ENCODE peak calls at places on chromosomes 4 and X, in six cellular contexts. V is cardiac muscle cell; T is Peyer's patch; R is astrocyte; C is adipocyte; B is CD4-positive, alpha-beta memory T cell. U is an unnamed sample.

GRCh38 chrX:38868941-38869378 is 67.7 kb downstream of the MID1IP1 start:
- DNase-seq in T (no peak), R (peak; percentile 40), B (no peak), V (peak; percentile 64), C (peak; percentile 22), U (no peak)

GRCh38 chrX:135354288-135354687 is 45.0 kb downstream of the ETDC start:
- DNase-seq in R (no peak), B (no peak), T (no peak), V (no peak), C (no peak), U (no peak)

GRCh38 chrX:115226929-115227328 is 7.0 kb downstream of the LRCH2 start:
- DNase-seq in B (no peak), C (peak; percentile 38), R (no peak), T (no peak), V (peak; percentile 19), U (no peak)

GRCh38 chrX:44784241-44784640 is 59.6 kb upstream of the DUSP21 start:
- DNase-seq in T (no peak), C (no peak), V (no peak), B (no peak), R (no peak), U (no peak)

GRCh38 chr4:3765271-3766206 is 646 bp upstream of the ADRA2C start:
- DNase-seq in C (peak; percentile 62), R (peak; percentile 59), T (no peak), V (peak; percentile 61), B (no peak), U (no peak)

GRCh38 chr4:53547983-53548382 is 43.3 kb downstream of the LNX1 start:
- DNase-seq in C (no peak), V (peak; percentile 35), R (peak; percentile 46), T (no peak), B (no peak), U (no peak)

GRCh38 chr4:26032572-26033320 is 118.7 kb downstream of the SMIM20 start:
- DNase-seq in R (peak; percentile 97), V (peak; percentile 91), T (no peak), C (peak; percentile 81), B (no peak), U (no peak)

GRCh38 chr4:19002170-19002569 is 980.6 kb upstream of the LCORL start:
- DNase-seq in R (no peak), C (no peak), B (no peak), V (no peak), T (no peak), U (no peak)

GRCh38 chr4:7769308-7769841 is 170.3 kb downstream of the AFAP1 start:
- DNase-seq in C (no peak), T (peak; percentile 22), R (no peak), V (no peak), B (no peak), U (no peak)

GRCh38 chr4:5338511-5338910 is 287.2 kb downstream of the STK32B start:
- DNase-seq in C (no peak), V (no peak), R (no peak), T (no peak), B (no peak), U (no peak)

GRCh38 chrX:116289592-116289991 is 119.0 kb downstream of the AGTR2 start:
- DNase-seq in C (no peak), R (no peak), V (no peak), B (no peak), T (no peak), U (no peak)

GRCh38 chr4:19850909-19851308 is 400.8 kb upstream of the SLIT2 start:
- DNase-seq in V (peak; percentile 60), R (peak; percentile 93), T (no peak), C (peak; percentile 49), B (no peak), U (no peak)

GRCh38 chr4:163764569-163764968 is 270.1 kb downstream of the TMA16 start:
- DNase-seq in T (no peak), V (no peak), B (no peak), C (no peak), R (peak; percentile 24), U (no peak)

GRCh38 chrX:125846251-125846650 is 319.8 kb downstream of the DCAF12L2 start:
- DNase-seq in B (no peak), V (no peak), T (no peak), C (no peak), R (no peak), U (no peak)

GRCh38 chr4:111475696-111476095 is 669.6 kb upstream of the FAM241A start:
- DNase-seq in B (no peak), V (no peak), C (no peak), R (no peak), T (no peak), U (no peak)

GRCh38 chr4:119559044-119559647 is 69.5 kb downstream of the PDE5A start:
- DNase-seq in T (no peak), V (peak; percentile 78), B (peak; percentile 7), C (peak; percentile 87), R (peak; percentile 36), U (no peak)

GRCh38 chr4:31573554-31573953 is 853.4 kb downstream of the PCDH7 start:
- DNase-seq in B (no peak), T (no peak), R (no peak), C (no peak), V (no peak), U (no peak)

GRCh38 chr4:74536557-74536956 is 91.6 kb downstream of the AREG start:
- DNase-seq in T (no peak), B (no peak), V (peak; percentile 56), C (no peak), R (no peak), U (no peak)

GRCh38 chrX:151762802-151763201 is 28.3 kb downstream of the CNGA2 start:
- DNase-seq in V (no peak), R (no peak), T (no peak), B (no peak), C (no peak), U (no peak)

GRCh38 chr4:150164956-150165355 is 86.7 kb downstream of the DCLK2 start:
- DNase-seq in C (peak; percentile 42), T (no peak), R (no peak), V (no peak), B (no peak), U (no peak)

GRCh38 chrX:100591256-100592051 is 6.7 kb downstream of the TNMD start:
- DNase-seq in B (no peak), R (no peak), V (no peak), T (no peak), C (no peak), U (no peak)

GRCh38 chr4:23006756-23007155 is 314.0 kb downstream of the GBA3 start:
- DNase-seq in T (no peak), V (no peak), C (no peak), B (no peak), R (peak; percentile 94), U (no peak)

GRCh38 chrX:22345884-22346283 is 73.2 kb downstream of the CBLL2 start:
- DNase-seq in V (no peak), B (no peak), C (no peak), T (no peak), R (peak; percentile 61), U (no peak)

GRCh38 chrX:28960063-28960462 is 372.8 kb downstream of the IL1RAPL1 start:
- DNase-seq in T (no peak), C (no peak), V (no peak), B (no peak), R (no peak), U (no peak)

GRCh38 chr4:6452897-6453687 is 19.3 kb downstream of the PPP2R2C start:
- DNase-seq in R (no peak), V (no peak), B (no peak), T (no peak), C (no peak), U (no peak)

GRCh38 chr4:5156677-5157076 is 105.4 kb downstream of the STK32B start:
- DNase-seq in B (no peak), T (no peak), C (peak; percentile 49), V (no peak), R (no peak), U (no peak)

GRCh38 chr4:76213415-76214268 is at the start of gene SCARB2:
- DNase-seq in B (peak; percentile 83), V (peak; percentile 94), R (peak; percentile 76), T (peak; percentile 94), C (peak; percentile 95), U (peak; percentile 85)

GRCh38 chrX:11109968-11110367 is 1.2 kb upstream of the HCCS start:
- DNase-seq in V (no peak), C (no peak), T (no peak), R (no peak), B (no peak), U (no peak)
- H3K4me3 ChIP-seq in V (no peak overlapping the region), C (no peak overlapping the region), T (no peak overlapping the region), R (no peak overlapping the region), B (no peak overlapping the region), U (no peak overlapping the region)

GRCh38 chr4:184765473-184766346 is 31.8 kb upstream of the CENPU start:
- DNase-seq in V (no peak), R (no peak), T (no peak), C (no peak), B (no peak), U (no peak)
- H3K36me3 ChIP-seq in V (peaks cover 73% of the 10 kb centered on the region), R (no peaks in the 10 kb centered on the region), T (no peaks in the 10 kb centered on the region), C (peaks cover 96% of the 10 kb centered on the region), B (peaks cover 4% of the 10 kb centered on the region), U (no peaks in the 10 kb centered on the region)

GRCh38 chr4:1643971-1644735 is 40.0 kb downstream of the FAM53A start:
- DNase-seq in R (no peak), V (no peak), T (no peak), C (no peak), B (no peak), U (no peak)
- H3K4me1 ChIP-seq in R (no peaks in the 10 kb centered on the region), V (peaks cover 17% of the 10 kb centered on the region), T (no peaks in the 10 kb centered on the region), C (peaks cover 14% of the 10 kb centered on the region), B (no peaks in the 10 kb centered on the region), U (no peaks in the 10 kb centered on the region)

DNA sequence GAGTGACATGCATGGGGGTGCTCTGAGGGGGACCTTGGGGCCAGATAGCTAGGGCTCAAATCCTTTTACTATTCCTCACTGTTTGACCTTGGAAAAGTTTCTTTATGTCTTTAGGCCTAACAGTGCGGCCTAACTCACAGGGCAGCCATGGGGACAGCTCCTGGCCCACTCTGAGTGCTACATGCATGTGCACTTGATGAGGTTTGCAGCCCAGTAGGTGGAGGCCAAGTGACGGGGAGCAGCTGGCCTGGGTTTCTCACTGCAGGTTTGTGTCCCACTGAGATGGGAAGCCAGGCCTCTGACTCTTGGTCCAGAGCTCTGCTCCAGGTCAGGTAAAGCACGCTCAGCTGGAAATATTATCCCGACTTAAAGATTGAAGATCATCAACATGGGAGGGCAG is 102.8 kb downstream of the SLC2A9 start:
- DNase-seq in R (no peak), B (no peak), C (no peak), T (no peak), V (no peak), U (no peak)
- H3K4me3 ChIP-seq in R (no peak overlapping the region), B (no peak overlapping the region), C (no peak overlapping the region), T (no peak overlapping the region), V (no peak overlapping the region), U (no peak overlapping the region)

GRCh38 chr4:15636818-15637217 is 18.3 kb downstream of the FBXL5 start:
- DNase-seq in C (no peak), T (no peak), V (no peak), B (no peak), R (no peak), U (no peak)

GRCh38 chr4:15638418-15638817 is 16.7 kb downstream of the FBXL5 start:
- DNase-seq in V (no peak), T (no peak), B (no peak), C (no peak), R (no peak), U (no peak)
- H3K36me3 ChIP-seq in V (peaks cover 51% of the 10 kb centered on the region), T (no peaks in the 10 kb centered on the region), B (peaks cover 36% of the 10 kb centered on the region), C (peaks cover 75% of the 10 kb centered on the region), R (peaks cover 27% of the 10 kb centered on the region), U (peaks cover 3% of the 10 kb centered on the region)

GRCh38 chr4:147814334-147814733 is 82.4 kb downstream of the ARHGAP10 start:
- DNase-seq in B (no peak), V (no peak), C (no peak), R (peak; percentile 50), T (no peak), U (no peak)
- H3K4me1 ChIP-seq in B (peaks cover 13% of the 10 kb centered on the region), V (no peaks in the 10 kb centered on the region), C (peaks cover 34% of the 10 kb centered on the region), R (no peaks in the 10 kb centered on the region), T (no peaks in the 10 kb centered on the region), U (no peaks in the 10 kb centered on the region)